ENCODE peak calls at places on chromosomes 4 and X, in seven cellular contexts. S, J, K, A, O, T and G are unnamed samples.

GRCh38 chr4:173311368-173311767 is 22.8 kb downstream of the HMGB2 start:
- DNase-seq in S (no peak), J (no peak), K (no peak), A (peak), O (no peak), T (no peak), G (no peak)

GRCh38 chr4:16731776-16732380 is 166.6 kb downstream of the LDB2 start:
- DNase-seq in S (no peak), J (no peak), K (no peak), A (peak), O (no peak), T (no peak), G (no peak)

GRCh38 chr4:88097781-88098180 is 60.7 kb downstream of the ABCG2 start:
- DNase-seq in S (no peak), J (no peak), K (no peak), A (no peak), O (no peak), T (no peak), G (no peak)

GRCh38 chr4:56976283-56976877 is 1.0 kb downstream of the NOA1 start:
- DNase-seq in S (no peak), J (peak), K (no peak), A (no peak), O (no peak), T (peak), G (no peak)

GRCh38 chr4:88522702-88523324 is 763 bp downstream of the PYURF start:
- DNase-seq in S (peak), J (peak), K (peak), A (peak), O (peak), T (peak), G (peak)

GRCh38 chrX:71515039-71515398 is 17.9 kb upstream of the OGT start:
- DNase-seq in S (no peak), J (peak), K (no peak), A (no peak), O (no peak), T (no peak), G (no peak)

GRCh38 chrX:67893931-67894330 is 350.1 kb downstream of the AR start:
- DNase-seq in S (peak), J (no peak), K (no peak), A (peak), O (no peak), T (no peak), G (no peak)

GRCh38 chr4:10117424-10118354 is 1.1 kb upstream of the WDR1 start:
- DNase-seq in S (peak), J (peak), K (peak), A (no peak), O (no peak), T (no peak), G (peak)

GRCh38 chr4:41072021-41072777 is 142.1 kb downstream of the APBB2 start:
- DNase-seq in S (peak), J (no peak), K (no peak), A (peak), O (no peak), T (no peak), G (no peak)

GRCh38 chr4:81038636-81039350 is 8.3 kb downstream of the BMP3 start:
- DNase-seq in S (no peak), J (no peak), K (no peak), A (no peak), O (no peak), T (no peak), G (no peak)

GRCh38 chr4:86878640-86879039 is 13.6 kb downstream of the C4orf36 start:
- DNase-seq in S (no peak), J (no peak), K (no peak), A (peak), O (no peak), T (no peak), G (no peak)

GRCh38 chr4:177235026-177235425 is 74.6 kb upstream of the NEIL3 start:
- DNase-seq in S (no peak), J (no peak), K (no peak), A (no peak), O (no peak), T (no peak), G (no peak)

GRCh38 chr4:1683903-1684755 is at the start of gene FAM53A:
- DNase-seq in S (peak), J (peak), K (peak), A (peak), O (peak), T (peak), G (peak)

GRCh38 chr4:140056015-140056414 is 98.0 kb downstream of the MAML3 start:
- DNase-seq in S (peak), J (no peak), K (no peak), A (no peak), O (no peak), T (no peak), G (no peak)

GRCh38 chrX:136671006-136671610 is 23.1 kb downstream of the CD40LG start:
- DNase-seq in S (no peak), J (no peak), K (no peak), A (no peak), O (no peak), T (no peak), G (no peak)

GRCh38 chr4:67430989-67431388 is 114.3 kb downstream of the CENPC start:
- DNase-seq in S (no peak), J (no peak), K (no peak), A (no peak), O (no peak), T (no peak), G (no peak)

GRCh38 chr4:173386751-173387150 is 12.2 kb downstream of the SCRG1 start:
- DNase-seq in S (no peak), J (no peak), K (no peak), A (no peak), O (no peak), T (no peak), G (no peak)

GRCh38 chrX:20595928-20596550 is 329.3 kb upstream of the RPS6KA3 start:
- DNase-seq in S (no peak), J (no peak), K (no peak), A (peak), O (no peak), T (no peak), G (peak)

GRCh38 chr4:186643501-186644315 is 79.9 kb downstream of the FAT1 start:
- DNase-seq in S (no peak), J (no peak), K (no peak), A (no peak), O (no peak), T (no peak), G (peak)

GRCh38 chr4:141131738-141132688 is 1.3 kb downstream of the RNF150 start:
- DNase-seq in S (peak), J (peak), K (no peak), A (peak), O (peak), T (no peak), G (peak)

GRCh38 chr4:159191989-159192388 is 89.1 kb downstream of the RAPGEF2 start:
- DNase-seq in S (peak), J (no peak), K (no peak), A (peak), O (no peak), T (no peak), G (peak)

GRCh38 chrX:149453911-149454820 is 50.9 kb downstream of the IDS start:
- DNase-seq in S (no peak), J (no peak), K (no peak), A (no peak), O (no peak), T (no peak), G (no peak)

GRCh38 chrX:56726609-56727008 is 2.4 kb upstream of the NBDY start:
- DNase-seq in S (peak), J (no peak), K (peak), A (peak), O (no peak), T (no peak), G (peak)

GRCh38 chr4:77308843-77309242 is 151.8 kb downstream of the CCNG2 start:
- DNase-seq in S (peak), J (no peak), K (no peak), A (peak), O (no peak), T (no peak), G (peak)

GRCh38 chr4:1684756-1685603 is 867 bp upstream of the FAM53A start:
- DNase-seq in S (no peak), J (peak), K (no peak), A (no peak), O (peak), T (no peak), G (no peak)

GRCh38 chr4:172095161-172095560 is 282.0 kb downstream of the GALNTL6 start:
- DNase-seq in S (peak), J (no peak), K (no peak), A (no peak), O (no peak), T (no peak), G (no peak)

GRCh38 chr4:37928896-37929537 is 31.2 kb upstream of the PTTG2 start:
- DNase-seq in S (no peak), J (no peak), K (no peak), A (no peak), O (no peak), T (no peak), G (no peak)

DNA sequence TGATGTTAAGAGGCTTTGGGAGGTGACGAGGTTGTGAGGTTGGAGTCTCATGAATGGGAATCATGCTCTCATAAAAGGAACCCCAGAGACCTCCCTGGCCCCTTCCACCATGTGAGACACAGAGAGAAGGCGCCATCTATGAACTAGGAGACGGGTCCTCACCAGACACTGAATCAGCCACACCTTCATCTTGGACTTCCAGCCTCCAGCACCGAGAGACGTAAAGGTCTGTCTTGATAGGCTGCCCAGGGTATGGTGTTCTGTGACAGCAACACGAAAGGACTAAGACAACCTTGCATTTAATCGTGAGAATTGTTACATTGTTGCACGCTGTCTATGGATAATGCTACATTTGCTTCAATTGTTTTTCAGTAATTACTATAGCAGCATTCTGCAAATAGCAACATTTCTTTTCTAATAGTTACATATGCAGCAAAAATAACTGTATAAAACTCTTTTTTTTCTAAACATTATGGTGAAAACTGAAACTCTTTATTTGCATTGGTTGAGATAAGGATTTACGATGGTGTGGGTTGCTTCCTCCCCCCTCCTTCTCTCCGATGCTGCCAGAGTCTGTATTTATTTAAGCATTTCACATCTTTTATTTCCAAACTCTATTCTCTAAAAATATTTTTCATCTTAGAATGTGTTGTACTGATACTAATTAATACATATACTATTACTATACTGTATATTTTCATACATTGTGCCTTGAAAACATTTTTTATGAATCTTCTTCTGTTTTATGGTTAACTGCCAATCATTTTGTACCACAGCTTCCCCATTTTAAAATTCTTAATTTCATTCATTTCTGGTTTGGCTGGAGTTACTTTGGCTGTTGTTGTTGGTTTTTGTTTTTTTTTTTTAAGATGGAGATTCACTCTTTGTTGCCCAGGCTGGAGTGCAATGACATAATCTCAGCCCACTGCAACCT is 26.4 kb upstream of the AKAP17A start:
- DNase-seq in S (no peak), J (no peak), K (no peak), A (no peak), O (no peak), T (peak), G (no peak)
- H3K27ac ChIP-seq in S (no peak), J (no peak), K (no peak), A (no peak), O (no peak), T (no peak), G (no peak)

GRCh38 chr4:147723316-147723715 is 8.6 kb upstream of the ARHGAP10 start:
- DNase-seq in S (no peak), J (peak), K (no peak), A (no peak), O (no peak), T (peak), G (peak)
- H3K4me3 ChIP-seq in S (no peak), J (no peak), K (no peak), A (no peak), O (no peak), T (no peak), G (no peak)

GRCh38 chr4:93960450-93960849 is 131.9 kb downstream of the ATOH1 start:
- DNase-seq in S (no peak), J (no peak), K (no peak), A (peak), O (no peak), T (no peak), G (no peak)
- H3K27ac ChIP-seq in S (no peak), J (no peak), K (no peak), A (no peak), O (no peak), T (no peak), G (no peak)

GRCh38 chr4:2835978-2836377 is 7.7 kb upstream of the ADD1 start:
- DNase-seq in S (no peak), J (peak), K (no peak), A (no peak), O (peak), T (peak), G (peak)

GRCh38 chr4:2839060-2839459 is 4.6 kb upstream of the ADD1 start:
- DNase-seq in S (no peak), J (no peak), K (no peak), A (no peak), O (no peak), T (no peak), G (no peak)

GRCh38 chr4:2836391-2836859 is 7.2 kb upstream of the ADD1 start:
- DNase-seq in S (no peak), J (peak), K (no peak), A (no peak), O (peak), T (peak), G (peak)

GRCh38 chr4:2837110-2837903 is 6.3 kb upstream of the ADD1 start:
- DNase-seq in S (peak), J (peak), K (no peak), A (no peak), O (peak), T (peak), G (peak)

GRCh38 chr4:2837904-2838496 is 5.6 kb upstream of the ADD1 start:
- DNase-seq in S (no peak), J (no peak), K (peak), A (no peak), O (peak), T (peak), G (peak)
- H3K4me3 ChIP-seq in S (no peak), J (peak), K (peak), A (no peak), O (no peak), T (peak), G (no peak)

GRCh38 chrX:115023139-115023538 is 5.7 kb upstream of the IL13RA2 start:
- DNase-seq in S (no peak), J (no peak), K (no peak), A (no peak), O (no peak), T (no peak), G (peak)

GRCh38 chrX:115018944-115019343 is 1.5 kb upstream of the IL13RA2 start:
- DNase-seq in S (no peak), J (no peak), K (no peak), A (no peak), O (no peak), T (no peak), G (no peak)

GRCh38 chrX:115018040-115018647 is 728 bp upstream of the IL13RA2 start:
- DNase-seq in S (peak), J (no peak), K (no peak), A (peak), O (no peak), T (no peak), G (peak)

GRCh38 chrX:115021121-115021520 is 3.7 kb upstream of the IL13RA2 start:
- DNase-seq in S (no peak), J (no peak), K (no peak), A (no peak), O (no peak), T (no peak), G (no peak)

DNA sequence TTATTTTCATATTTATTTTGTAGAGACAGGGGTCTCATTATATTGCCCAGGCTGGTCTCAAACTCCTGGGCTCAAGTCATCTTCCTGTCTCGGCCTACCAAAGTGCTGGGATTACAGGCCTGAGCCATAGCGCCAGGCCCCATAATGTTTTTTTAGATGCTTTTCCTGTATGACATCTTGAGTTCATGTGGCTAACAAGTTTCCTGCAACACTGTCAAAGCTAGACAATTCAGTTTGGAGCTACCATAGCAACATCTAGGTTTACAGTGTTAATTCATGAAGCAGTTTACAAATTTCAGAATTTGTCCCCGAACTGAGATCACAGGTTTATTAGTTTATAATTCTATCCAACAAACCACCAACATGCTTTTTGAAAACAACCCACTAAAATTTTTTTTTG is 6.4 kb upstream of the IL13RA2 start:
- DNase-seq in S (no peak), J (no peak), K (no peak), A (no peak), O (no peak), T (no peak), G (no peak)
- H3K27ac ChIP-seq in S (no peak), J (no peak), K (no peak), A (no peak), O (no peak), T (no peak), G (no peak)

GRCh38 chr4:8200302-8200975 is 1.3 kb downstream of the SH3TC1 start:
- DNase-seq in S (peak), J (no peak), K (peak), A (no peak), O (peak), T (peak), G (peak)
- H3K4me3 ChIP-seq in S (no peak), J (no peak), K (peak), A (no peak), O (peak), T (peak), G (no peak)

GRCh38 chr4:151687021-151687640 is 73.7 kb downstream of the GATB start:
- DNase-seq in S (no peak), J (no peak), K (no peak), A (peak), O (no peak), T (peak), G (no peak)
- H3K27ac ChIP-seq in S (no peak), J (no peak), K (no peak), A (no peak), O (no peak), T (no peak), G (no peak)

GRCh38 chrX:66042307-66043077 is 2.6 kb upstream of the VSIG4 start:
- DNase-seq in S (no peak), J (no peak), K (no peak), A (no peak), O (no peak), T (no peak), G (no peak)
- H3K4me3 ChIP-seq in S (no peak), J (no peak), K (no peak), A (no peak), O (no peak), T (no peak), G (no peak)

GRCh38 chr4:146158036-146158745 is 17.3 kb upstream of the LSM6 start:
- DNase-seq in S (no peak), J (no peak), K (no peak), A (no peak), O (no peak), T (no peak), G (no peak)
- H3K27ac ChIP-seq in S (no peak), J (no peak), K (no peak), A (no peak), O (no peak), T (no peak), G (no peak)

GRCh38 chrX:500481-501010 is 113.8 kb upstream of the PPP2R3B start:
- DNase-seq in S (no peak), J (no peak), K (no peak), A (no peak), O (no peak), T (no peak), G (no peak)
- H3K4me3 ChIP-seq in S (peak), J (no peak), K (no peak), A (no peak), O (no peak), T (no peak), G (no peak)